ENCODE peak calls at places on chromosomes 11 and 22, in nine cellular contexts. G is body of pancreas; T is RWPE2; R is kidney epithelial cell; Y is A549; D is HL-60; E is CD4-positive, CD25-positive, alpha-beta regulatory T cell; A is osteoblast; V is lower leg skin. H is an unnamed sample.

GRCh38 chr11:125147280-125147679 is 17.3 kb upstream of the PKNOX2 start:
- DNase-seq in G (no peak), T (no peak), R (no peak), Y (no peak), D (no peak), E (no peak), A (no peak), V (no peak), H (no peak)

GRCh38 chr11:37788141-37788877 is 1190.3 kb upstream of the RAG2 start:
- DNase-seq in G (no peak), T (peak), R (peak), Y (no peak), D (no peak), E (no peak), A (no peak), V (no peak), H (no peak)

GRCh38 chr22:26893711-26894110 is 236.3 kb downstream of the MIAT start:
- DNase-seq in G (no peak), T (no peak), R (no peak), Y (no peak), D (no peak), E (no peak), A (no peak), V (no peak), H (no peak)

GRCh38 chr11:78731008-78731407 is 156.3 kb upstream of the NARS2 start:
- DNase-seq in G (no peak), T (no peak), R (no peak), Y (no peak), D (no peak), E (no peak), A (no peak), V (no peak), H (no peak)

GRCh38 chr11:18332302-18332701 is 9.9 kb downstream of the GTF2H1 start:
- DNase-seq in G (no peak), T (no peak), R (no peak), Y (no peak), D (no peak), E (peak), A (no peak), V (no peak), H (no peak)

GRCh38 chr11:90223248-90223585 is 368 bp upstream of the CHORDC1 start:
- DNase-seq in G (no peak), T (no peak), R (no peak), Y (no peak), D (no peak), E (no peak), A (peak), V (no peak), H (no peak)

GRCh38 chr22:31148953-31149627 is 8.8 kb upstream of the PLA2G3 start:
- DNase-seq in G (peak), T (no peak), R (no peak), Y (peak), D (peak), E (peak), A (peak), V (peak), H (no peak)

GRCh38 chr11:19378814-19379213 is 138.1 kb upstream of the E2F8 start:
- DNase-seq in G (no peak), T (no peak), R (no peak), Y (no peak), D (no peak), E (no peak), A (no peak), V (no peak), H (no peak)

GRCh38 chr22:17098379-17098819 is 13.6 kb downstream of the IL17RA start:
- DNase-seq in G (no peak), T (no peak), R (no peak), Y (no peak), D (peak), E (peak), A (no peak), V (no peak), H (no peak)

GRCh38 chr11:118618115-118618990 is 10.9 kb downstream of the PHLDB1 start:
- DNase-seq in G (no peak), T (no peak), R (no peak), Y (no peak), D (no peak), E (no peak), A (no peak), V (no peak), H (no peak)

GRCh38 chr11:126978911-126979310 is 21.7 kb downstream of the KIRREL3 start:
- DNase-seq in G (no peak), T (no peak), R (no peak), Y (no peak), D (no peak), E (no peak), A (no peak), V (no peak), H (no peak)

GRCh38 chr11:7028141-7028540 is 7.9 kb downstream of the NLRP14 start:
- DNase-seq in G (no peak), T (no peak), R (no peak), Y (no peak), D (no peak), E (no peak), A (no peak), V (no peak), H (no peak)

GRCh38 chr11:38543311-38543710 is 1945.3 kb upstream of the RAG2 start:
- DNase-seq in G (no peak), T (no peak), R (peak), Y (no peak), D (no peak), E (no peak), A (no peak), V (no peak), H (no peak)

DNA sequence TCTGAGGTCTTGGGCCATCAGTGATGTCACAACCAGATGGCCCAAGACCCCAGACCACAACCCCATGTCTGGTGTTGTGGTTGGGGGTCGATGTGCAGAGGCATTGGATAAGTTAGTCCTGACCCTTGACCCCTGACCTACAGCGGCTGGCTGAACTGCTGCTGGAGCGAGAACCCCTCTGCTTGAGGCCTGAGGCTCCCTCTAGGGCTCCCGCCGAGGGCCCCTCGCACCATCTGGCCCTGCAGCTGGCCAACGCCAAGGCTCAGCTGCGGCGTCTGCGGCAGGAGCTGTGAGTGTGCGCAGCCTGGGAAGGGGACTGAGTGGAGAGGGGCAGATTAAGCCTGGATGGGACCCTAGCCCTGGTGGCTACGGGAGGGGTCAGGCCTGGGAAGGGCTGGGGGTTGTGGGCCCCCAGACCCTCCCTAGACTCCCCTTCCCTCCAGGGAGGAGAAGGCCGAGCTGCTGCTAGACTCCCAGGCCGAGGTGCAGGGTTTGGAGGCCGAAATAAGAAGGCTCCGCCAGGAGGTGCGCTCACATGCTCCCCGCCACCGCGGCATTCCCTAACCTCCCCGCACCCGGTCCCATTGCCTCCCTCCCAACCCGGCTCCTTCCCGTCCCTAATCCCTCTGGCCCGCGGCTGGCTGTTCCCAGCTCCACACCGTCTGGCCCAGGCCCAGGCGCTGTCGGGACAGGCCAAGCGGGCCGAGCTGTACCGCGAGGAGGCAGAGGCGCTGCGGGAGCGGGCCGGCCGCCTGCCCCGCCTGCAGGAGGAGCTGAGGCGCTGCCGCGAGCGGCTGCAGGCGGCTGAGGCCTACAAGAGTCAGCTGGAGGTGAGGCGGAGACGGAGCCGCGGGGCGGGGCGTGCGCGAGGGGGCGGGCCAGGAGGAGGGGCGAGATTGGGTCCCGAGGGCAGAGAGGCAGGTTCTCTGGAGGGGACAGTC is 2.1 kb downstream of the CCDC88B start:
- DNase-seq in G (peak), T (peak), R (peak), Y (peak), D (peak), E (peak), A (peak), V (peak), H (no peak)
- H3K4me3 ChIP-seq in G (no peak), T (peak), R (peak), Y (peak), D (peak), E (no peak), A (peak), V (no peak), H (no peak)

GRCh38 chr22:18112440-18112839 is 1.8 kb downstream of the TUBA8 start:
- DNase-seq in G (no peak), T (no peak), R (no peak), Y (no peak), D (no peak), E (no peak), A (no peak), V (no peak), H (no peak)
- H3K4me3 ChIP-seq in G (no peak), T (no peak), R (no peak), Y (no peak), D (no peak), E (no peak), A (no peak), V (no peak), H (no peak)

DNA sequence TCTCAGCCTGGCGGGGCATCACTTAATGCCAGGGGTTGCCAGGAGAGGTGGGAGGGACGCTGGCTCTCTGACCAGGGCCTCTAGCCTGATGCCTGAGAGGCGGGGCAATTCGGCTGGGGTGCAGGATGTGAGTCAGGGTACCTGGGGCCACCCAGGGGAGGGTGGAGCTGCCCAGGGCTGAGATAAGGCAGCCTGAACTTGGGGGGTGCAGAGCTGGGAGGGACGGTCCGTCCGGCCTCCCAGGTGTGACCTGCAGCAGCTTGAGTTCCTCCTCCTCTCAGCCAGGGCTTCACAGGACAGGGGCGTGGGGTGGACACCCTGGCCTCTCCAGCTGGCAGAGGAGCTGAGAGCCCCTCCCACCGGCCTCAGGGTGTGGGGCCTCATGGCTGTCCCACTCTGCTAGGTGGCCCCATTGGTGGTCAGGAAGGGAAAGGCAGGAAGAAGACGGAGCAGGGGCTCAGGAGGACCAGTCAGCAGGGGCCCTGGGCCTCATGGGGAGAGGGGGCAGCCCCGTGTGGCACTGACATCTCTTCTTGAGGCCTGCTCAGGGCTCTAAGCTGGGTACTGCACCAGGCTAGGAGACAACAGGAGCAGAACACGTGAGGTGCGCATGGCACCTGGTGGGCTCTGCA is 942 bp upstream of the RPS6KA4 start:
- DNase-seq in G (no peak), T (peak), R (no peak), Y (peak), D (peak), E (peak), A (peak), V (no peak), H (no peak)
- H3K4me3 ChIP-seq in G (no peak), T (peak), R (no peak), Y (peak), D (no peak), E (no peak), A (peak), V (no peak), H (peak)

DNA sequence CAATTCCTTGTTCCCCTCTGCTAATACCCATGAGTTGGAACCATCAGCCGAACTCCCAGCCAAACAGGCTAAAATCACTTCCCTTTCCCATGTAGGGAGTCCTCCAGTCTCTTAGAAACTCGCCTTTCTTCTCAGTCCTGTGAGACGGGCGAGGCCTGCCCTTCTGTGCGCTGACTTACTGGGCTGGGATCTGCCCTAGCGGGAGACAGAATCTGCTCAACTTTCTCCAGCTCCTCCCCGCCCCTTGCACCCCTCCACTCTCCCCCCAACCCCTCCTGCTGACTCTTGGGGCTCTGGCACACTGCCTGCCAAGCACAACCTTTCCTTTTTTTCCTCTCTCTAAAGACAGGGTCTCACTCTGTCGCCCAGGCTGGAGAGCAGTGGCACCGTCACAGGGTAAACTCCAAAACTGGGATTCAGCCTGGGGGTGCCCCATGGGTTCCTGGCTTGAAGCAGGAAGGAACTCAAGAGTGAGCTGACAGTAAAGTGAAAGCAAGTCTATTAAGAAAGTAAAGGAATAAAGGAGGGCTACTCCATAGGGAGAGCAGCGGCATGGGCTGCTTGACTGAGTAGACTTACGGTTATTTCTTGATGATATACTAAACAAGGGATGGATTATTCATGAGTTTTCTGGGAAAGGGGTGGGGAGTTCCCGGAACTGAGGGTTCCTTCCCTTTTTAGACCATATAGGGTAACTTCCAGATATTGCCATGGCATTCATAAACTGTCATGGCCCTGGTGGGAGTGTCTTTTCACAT is 53.1 kb upstream of the EMID1 start:
- DNase-seq in G (no peak), T (no peak), R (no peak), Y (no peak), D (no peak), E (no peak), A (no peak), V (peak), H (no peak)
- H3K4me3 ChIP-seq in G (no peak), T (no peak), R (no peak), Y (no peak), D (no peak), E (no peak), A (no peak), V (no peak), H (no peak)

GRCh38 chr11:134541951-134542350 is 129.9 kb upstream of the B3GAT1 start:
- DNase-seq in G (no peak), T (no peak), R (no peak), Y (no peak), D (no peak), E (no peak), A (no peak), V (no peak), H (no peak)

GRCh38 chr11:134542401-134543143 is 130.5 kb upstream of the B3GAT1 start:
- DNase-seq in G (no peak), T (no peak), R (no peak), Y (no peak), D (no peak), E (no peak), A (no peak), V (no peak), H (no peak)

GRCh38 chr11:134544095-134544815 is 132.2 kb upstream of the B3GAT1 start:
- DNase-seq in G (no peak), T (no peak), R (no peak), Y (no peak), D (no peak), E (no peak), A (no peak), V (no peak), H (no peak)

GRCh38 chr11:134541355-134541754 is 129.3 kb upstream of the B3GAT1 start:
- DNase-seq in G (no peak), T (no peak), R (no peak), Y (no peak), D (no peak), E (no peak), A (peak), V (no peak), H (no peak)

DNA sequence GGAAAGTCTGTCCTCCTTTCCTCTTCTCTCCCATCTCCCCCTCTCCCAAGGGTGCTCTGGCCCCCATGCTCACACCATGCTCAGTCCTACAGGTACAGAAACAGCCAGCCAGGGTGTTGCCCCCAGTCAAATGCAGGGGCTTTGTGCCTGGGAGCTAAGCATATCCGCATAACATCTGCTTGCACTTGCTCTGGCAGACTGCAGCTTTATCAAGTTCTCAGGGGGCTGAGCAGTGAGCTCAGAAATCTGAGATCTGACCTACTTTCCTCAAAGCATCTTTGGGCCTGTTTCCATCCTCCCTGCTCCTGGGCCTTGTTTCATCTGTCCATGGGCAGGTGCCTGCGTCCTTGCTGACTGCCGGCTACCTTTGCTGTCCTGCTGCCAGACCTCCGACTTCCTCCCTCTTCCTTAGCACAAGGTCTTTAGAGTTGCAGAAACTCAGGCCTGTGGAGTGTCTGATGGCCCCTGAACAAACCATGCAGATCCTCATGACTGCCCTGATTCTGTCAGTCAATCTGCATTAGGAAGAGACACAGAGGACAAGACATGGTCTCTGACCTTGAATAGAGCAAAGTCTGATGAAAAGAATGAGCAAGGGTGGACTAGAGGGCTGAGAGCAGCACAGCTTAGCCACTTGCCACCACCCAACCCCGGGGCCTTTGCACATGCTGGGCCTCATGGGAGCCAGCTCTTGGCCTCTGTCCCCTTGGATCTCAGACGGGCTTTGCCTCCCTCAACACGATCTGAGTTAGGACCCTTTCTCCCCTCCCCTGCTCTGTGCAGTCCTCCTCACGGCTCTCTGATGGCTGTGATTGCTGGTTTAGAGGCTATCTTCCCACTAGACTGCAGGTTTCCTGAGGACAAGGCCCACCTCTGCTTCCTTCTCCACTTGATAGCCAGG is 131.4 kb upstream of the B3GAT1 start:
- DNase-seq in G (no peak), T (no peak), R (no peak), Y (no peak), D (no peak), E (no peak), A (no peak), V (no peak), H (no peak)
- H3K4me3 ChIP-seq in G (no peak), T (no peak), R (no peak), Y (no peak), D (no peak), E (no peak), A (no peak), V (no peak), H (no peak)

GRCh38 chr22:50184541-50185383 is 951 bp upstream of the TRABD start:
- DNase-seq in G (peak), T (no peak), R (no peak), Y (no peak), D (no peak), E (no peak), A (no peak), V (no peak), H (no peak)
- H3K4me3 ChIP-seq in G (no peak), T (peak), R (peak), Y (no peak), D (peak), E (no peak), A (peak), V (peak), H (peak)

DNA sequence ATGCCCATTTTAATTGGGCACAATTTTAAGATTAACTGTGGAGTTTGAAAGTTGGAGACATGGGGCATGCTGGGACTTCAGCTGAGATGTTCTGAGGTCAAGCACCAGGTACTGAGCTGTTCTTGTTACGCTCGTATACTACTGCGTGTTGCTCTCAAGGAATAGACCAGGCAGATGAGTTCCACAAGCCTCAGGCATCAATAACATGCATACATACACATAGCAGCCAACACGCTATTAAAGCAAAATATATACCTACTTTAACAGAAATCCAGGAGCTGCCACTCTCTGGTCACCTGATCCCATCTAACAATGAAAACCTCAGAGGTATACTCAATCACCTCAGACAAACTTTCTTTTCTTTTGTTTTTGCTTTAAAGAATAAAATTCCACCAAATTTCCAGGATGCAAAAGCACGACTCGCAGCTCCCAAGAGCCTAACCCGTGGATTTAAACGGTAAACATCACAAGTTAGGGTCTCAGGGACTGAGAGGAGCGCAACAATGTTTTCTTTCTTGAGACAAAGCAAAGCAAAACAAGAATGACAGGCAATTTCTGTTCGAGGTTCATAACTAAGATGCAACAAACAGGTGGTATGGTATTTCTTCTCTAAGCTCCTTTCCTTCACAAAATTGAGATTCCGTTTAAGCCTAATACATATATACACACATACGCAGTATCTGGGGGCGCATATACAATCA is 16.5 kb downstream of the BLID start:
- DNase-seq in G (no peak), T (no peak), R (no peak), Y (no peak), D (no peak), E (no peak), A (no peak), V (no peak), H (no peak)
- H3K4me3 ChIP-seq in G (no peak), T (no peak), R (peak), Y (no peak), D (no peak), E (no peak), A (peak), V (peak), H (no peak)

GRCh38 chr11:95703059-95703458 is 86.5 kb downstream of the FAM76B start:
- DNase-seq in G (no peak), T (no peak), R (no peak), Y (no peak), D (no peak), E (peak), A (no peak), V (no peak), H (no peak)

GRCh38 chr11:95704865-95705264 is 84.7 kb downstream of the FAM76B start:
- DNase-seq in G (no peak), T (no peak), R (no peak), Y (no peak), D (no peak), E (no peak), A (no peak), V (no peak), H (no peak)

GRCh38 chr11:95706974-95707387 is 82.6 kb downstream of the FAM76B start:
- DNase-seq in G (no peak), T (no peak), R (no peak), Y (no peak), D (no peak), E (no peak), A (no peak), V (no peak), H (no peak)

GRCh38 chr11:95708681-95709080 is 80.9 kb downstream of the FAM76B start:
- DNase-seq in G (no peak), T (no peak), R (no peak), Y (no peak), D (no peak), E (no peak), A (no peak), V (no peak), H (no peak)

GRCh38 chr11:95705485-95706124 is 84.0 kb downstream of the FAM76B start:
- DNase-seq in G (peak), T (peak), R (no peak), Y (peak), D (peak), E (peak), A (peak), V (peak), H (peak)
- H3K4me3 ChIP-seq in G (no peak), T (no peak), R (no peak), Y (no peak), D (no peak), E (peak), A (no peak), V (no peak), H (no peak)

GRCh38 chr22:47195676-47196492 is 433.4 kb downstream of the TBC1D22A start:
- DNase-seq in G (peak), T (no peak), R (no peak), Y (no peak), D (no peak), E (no peak), A (peak), V (no peak), H (no peak)
- H3K4me3 ChIP-seq in G (no peak), T (no peak), R (no peak), Y (no peak), D (no peak), E (no peak), A (no peak), V (no peak), H (no peak)